ENCODE peak calls at places on chromosomes 1 and 21, in five cellular contexts. P, O, Z, A and W are unnamed samples.

GRCh38 chr1:20486457-20487235 is 636 bp upstream of the CAMK2N1 start:
- DNase-seq in P (no peak), O (peak), Z (no peak), A (peak), W (no peak)

GRCh38 chr1:224769987-224770693 is 154.0 kb downstream of the CNIH3 start:
- DNase-seq in P (peak), O (no peak), Z (no peak), A (no peak), W (no peak)

GRCh38 chr1:165369255-165369848 is 12.8 kb upstream of the LMX1A start:
- DNase-seq in P (no peak), O (peak), Z (peak), A (peak), W (no peak)

GRCh38 chr1:17204546-17205440 is at the start of gene PADI1:
- DNase-seq in P (no peak), O (no peak), Z (no peak), A (no peak), W (no peak)

GRCh38 chr21:35226960-35227741 is 178.0 kb upstream of the RUNX1 start:
- DNase-seq in P (no peak), O (no peak), Z (no peak), A (no peak), W (no peak)

GRCh38 chr1:221987860-221988520 is 246.1 kb upstream of the DUSP10 start:
- DNase-seq in P (no peak), O (no peak), Z (no peak), A (no peak), W (no peak)

GRCh38 chr1:72227667-72228066 is 54.7 kb downstream of the NEGR1 start:
- DNase-seq in P (no peak), O (no peak), Z (no peak), A (no peak), W (no peak)

GRCh38 chr1:22914156-22914555 is 58.5 kb downstream of the LACTBL1 start:
- DNase-seq in P (no peak), O (no peak), Z (no peak), A (no peak), W (no peak)

GRCh38 chr1:46404482-46405203 is 10.5 kb downstream of the FAAH start:
- DNase-seq in P (no peak), O (no peak), Z (no peak), A (no peak), W (no peak)

GRCh38 chr1:84277343-84278059 is 24.0 kb upstream of the SAMD13 start:
- DNase-seq in P (no peak), O (no peak), Z (no peak), A (no peak), W (no peak)

GRCh38 chr1:15951341-15952153 is 24.4 kb downstream of the ZBTB17 start:
- DNase-seq in P (no peak), O (peak), Z (no peak), A (no peak), W (no peak)

GRCh38 chr1:105137543-105138444 is 1388.1 kb downstream of the AMY1C start:
- DNase-seq in P (no peak), O (peak), Z (no peak), A (no peak), W (no peak)

GRCh38 chr1:150544204-150544603 is 5.0 kb upstream of the ADAMTSL4 start:
- DNase-seq in P (no peak), O (no peak), Z (no peak), A (no peak), W (no peak)

GRCh38 chr1:54490361-54491248 is 57.4 kb upstream of the ACOT11 start:
- DNase-seq in P (no peak), O (peak), Z (no peak), A (peak), W (no peak)

GRCh38 chr1:167447521-167448136 is 70.7 kb downstream of the CD247 start:
- DNase-seq in P (no peak), O (peak), Z (peak), A (no peak), W (no peak)

GRCh38 chr1:40421694-40422384 is 28.4 kb upstream of the ZFP69B start:
- DNase-seq in P (no peak), O (no peak), Z (no peak), A (no peak), W (no peak)

GRCh38 chr1:204979891-204980649 is 62.9 kb upstream of the CNTN2 start:
- DNase-seq in P (no peak), O (no peak), Z (no peak), A (no peak), W (no peak)

GRCh38 chr1:27392096-27392777 is at the start of gene GPR3:
- DNase-seq in P (no peak), O (peak), Z (peak), A (peak), W (peak)

GRCh38 chr1:97674517-97674916 is 246.3 kb downstream of the DPYD start:
- DNase-seq in P (no peak), O (no peak), Z (no peak), A (no peak), W (no peak)

GRCh38 chr1:43510621-43511020 is 20.1 kb upstream of the PTPRF start:
- DNase-seq in P (no peak), O (no peak), Z (no peak), A (no peak), W (no peak)

GRCh38 chr1:211920602-211921226 is 90.2 kb upstream of the LPGAT1 start:
- DNase-seq in P (peak), O (no peak), Z (no peak), A (no peak), W (no peak)